ENCODE peak calls at places on chromosome 18, in six cellular contexts. One of them, this sample, is unnamed.

GRCh38 chr18:58316943-58317342 is 272.9 kb downstream of the NEDD4L start:
- DNase-seq in A549: no peak
- DNase-seq in tibial nerve: no peak
- DNase-seq in K562: no peak
- DNase-seq in stomach: no peak
- DNase-seq in HepG2: no peak
- DNase-seq in this sample: no peak

GRCh38 chr18:77111449-77112160 is 21.0 kb downstream of the MBP start:
- DNase-seq in A549: no peak
- DNase-seq in stomach: no peak
- DNase-seq in K562: no peak
- DNase-seq in tibial nerve: no peak
- DNase-seq in HepG2: no peak
- DNase-seq in this sample: no peak

GRCh38 chr18:31954349-31954748 is 11.4 kb upstream of the TRAPPC8 start:
- DNase-seq in stomach: peak
- DNase-seq in tibial nerve: peak
- DNase-seq in A549: no peak
- DNase-seq in HepG2: peak
- DNase-seq in K562: no peak
- DNase-seq in this sample: no peak

GRCh38 chr18:7177131-7177744 is 53.7 kb upstream of the LRRC30 start:
- DNase-seq in stomach: no peak
- DNase-seq in K562: peak
- DNase-seq in HepG2: peak
- DNase-seq in tibial nerve: peak
- DNase-seq in A549: peak
- DNase-seq in this sample: no peak

GRCh38 chr18:813405-814071 is 1.5 kb upstream of the YES1 start:
- DNase-seq in A549: no peak
- DNase-seq in HepG2: no peak
- DNase-seq in stomach: no peak
- DNase-seq in K562: no peak
- DNase-seq in tibial nerve: no peak
- DNase-seq in this sample: no peak

GRCh38 chr18:25935356-25935755 is 155.1 kb downstream of the SS18 start:
- DNase-seq in tibial nerve: no peak
- DNase-seq in K562: no peak
- DNase-seq in A549: no peak
- DNase-seq in stomach: no peak
- DNase-seq in HepG2: no peak
- DNase-seq in this sample: no peak

GRCh38 chr18:21820811-21821143 is 80.2 kb downstream of the MIB1 start:
- DNase-seq in A549: no peak
- DNase-seq in tibial nerve: no peak
- DNase-seq in stomach: no peak
- DNase-seq in K562: no peak
- DNase-seq in HepG2: no peak
- DNase-seq in this sample: no peak

GRCh38 chr18:76488190-76488589 is 6.9 kb downstream of the ZNF516 start:
- DNase-seq in tibial nerve: no peak
- DNase-seq in A549: no peak
- DNase-seq in HepG2: no peak
- DNase-seq in K562: no peak
- DNase-seq in stomach: no peak
- DNase-seq in this sample: no peak

GRCh38 chr18:22191986-22192385 is 22.6 kb downstream of the GATA6 start:
- DNase-seq in A549: no peak
- DNase-seq in HepG2: no peak
- DNase-seq in stomach: no peak
- DNase-seq in K562: no peak
- DNase-seq in tibial nerve: no peak
- DNase-seq in this sample: no peak

GRCh38 chr18:56168049-56168781 is 470.2 kb downstream of the TXNL1 start:
- DNase-seq in tibial nerve: no peak
- DNase-seq in HepG2: no peak
- DNase-seq in A549: no peak
- DNase-seq in K562: no peak
- DNase-seq in stomach: no peak
- DNase-seq in this sample: no peak

GRCh38 chr18:35533916-35534315 is 36.2 kb upstream of the INO80C start:
- DNase-seq in tibial nerve: no peak
- DNase-seq in A549: no peak
- DNase-seq in HepG2: no peak
- DNase-seq in K562: no peak
- DNase-seq in stomach: no peak
- DNase-seq in this sample: no peak

GRCh38 chr18:35526476-35527120 is 28.8 kb upstream of the INO80C start:
- DNase-seq in tibial nerve: peak
- DNase-seq in stomach: no peak
- DNase-seq in K562: no peak
- DNase-seq in A549: no peak
- DNase-seq in HepG2: no peak
- DNase-seq in this sample: no peak

GRCh38 chr18:35524236-35524635 is 26.5 kb upstream of the INO80C start:
- DNase-seq in A549: no peak
- DNase-seq in tibial nerve: peak
- DNase-seq in K562: no peak
- DNase-seq in HepG2: no peak
- DNase-seq in stomach: no peak
- DNase-seq in this sample: no peak

GRCh38 chr18:35525795-35526475 is 28.2 kb upstream of the INO80C start:
- DNase-seq in stomach: no peak
- DNase-seq in K562: no peak
- DNase-seq in HepG2: no peak
- DNase-seq in A549: no peak
- DNase-seq in tibial nerve: no peak
- DNase-seq in this sample: peak

DNA sequence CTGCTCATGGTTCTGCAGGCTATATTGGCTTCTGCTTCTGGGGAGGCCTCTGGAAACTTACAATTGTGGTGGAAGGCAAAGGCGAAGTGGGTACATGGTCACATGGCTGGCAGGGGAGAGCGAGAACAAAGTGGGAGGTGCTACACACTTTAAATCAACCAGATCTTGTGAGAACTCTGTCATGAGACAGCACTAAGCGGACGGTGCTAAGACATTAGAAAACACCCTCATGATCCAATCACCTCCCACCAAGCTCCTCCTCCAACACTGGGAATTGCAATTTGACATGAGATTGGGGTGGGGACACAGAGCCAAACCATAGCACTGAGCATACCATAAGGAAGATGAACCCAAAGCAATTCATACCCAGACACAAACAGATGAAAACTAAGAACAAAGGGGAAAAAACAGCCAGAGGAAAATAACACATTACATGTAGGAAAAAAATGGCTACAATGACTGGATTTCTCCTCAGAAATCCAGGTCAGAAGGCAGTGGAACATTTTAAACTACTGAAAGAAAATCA is 31.1 kb upstream of the INO80C start:
- DNase-seq in HepG2: no peak
- DNase-seq in A549: no peak
- DNase-seq in tibial nerve: no peak
- DNase-seq in stomach: no peak
- DNase-seq in K562: no peak
- DNase-seq in this sample: no peak
- TF ChIP-seq EP300 in HepG2: no peak
- TF ChIP-seq EP300 in A549: no peak
- TF ChIP-seq EP300 in tibial nerve: no peak
- TF ChIP-seq EP300 in stomach: no peak
- TF ChIP-seq EP300 in K562: no peak
- TF ChIP-seq EP300 in this sample: no peak

DNA sequence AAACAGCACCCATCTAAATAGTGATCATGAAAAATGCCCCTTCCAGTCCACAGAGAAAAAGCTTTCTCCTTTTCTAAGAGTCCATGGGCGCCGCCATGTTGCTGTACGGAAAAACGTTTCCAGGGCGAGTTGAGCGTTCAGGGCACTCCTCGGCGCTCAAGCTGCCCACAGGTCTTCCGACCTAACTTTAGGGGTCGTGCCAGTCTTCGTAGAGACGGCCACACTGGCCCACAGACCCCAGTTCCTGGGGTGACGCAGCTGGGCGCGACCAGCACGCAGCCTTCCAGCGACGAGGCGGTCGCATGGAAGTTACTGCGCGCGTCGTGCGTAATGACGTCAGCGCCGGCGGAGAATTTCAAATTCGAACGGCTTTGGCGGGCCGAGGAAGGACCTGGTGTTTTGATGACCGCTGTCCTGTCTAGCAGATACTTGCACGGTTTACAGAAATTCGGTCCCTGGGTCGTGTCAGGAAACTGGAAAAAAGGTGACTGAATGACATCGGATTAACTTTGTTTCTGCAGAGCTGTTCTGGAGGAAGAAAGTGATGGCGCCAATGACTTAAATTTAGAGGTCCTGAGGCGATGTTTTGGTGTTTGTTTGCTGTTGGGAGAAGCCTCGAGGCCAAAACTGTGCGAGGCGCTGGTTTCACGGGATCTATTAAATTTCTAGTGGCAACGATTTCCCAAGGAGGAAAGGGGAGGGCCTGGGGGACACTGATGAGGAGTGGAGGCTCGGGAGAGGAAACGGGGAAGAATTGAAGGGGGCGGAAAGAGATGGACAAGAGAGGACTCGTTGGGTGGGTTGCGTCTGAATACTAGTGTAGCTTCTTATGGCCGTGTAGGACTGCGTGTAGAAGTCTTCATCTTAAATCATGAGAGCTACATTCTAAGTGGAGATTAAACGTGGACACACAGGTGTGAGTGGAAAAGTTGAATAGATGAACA is at the start of the genes METTL4 and NDC80:
- DNase-seq in HepG2: peak
- DNase-seq in stomach: peak
- DNase-seq in A549: peak
- DNase-seq in tibial nerve: peak
- DNase-seq in K562: peak
- DNase-seq in this sample: peak
- TF ChIP-seq POLR2A in HepG2: peak
- TF ChIP-seq POLR2A in stomach: no peak
- TF ChIP-seq POLR2A in A549: peak
- TF ChIP-seq POLR2A in tibial nerve: peak
- TF ChIP-seq POLR2A in K562: peak
- TF ChIP-seq POLR2A in this sample: no peak

DNA sequence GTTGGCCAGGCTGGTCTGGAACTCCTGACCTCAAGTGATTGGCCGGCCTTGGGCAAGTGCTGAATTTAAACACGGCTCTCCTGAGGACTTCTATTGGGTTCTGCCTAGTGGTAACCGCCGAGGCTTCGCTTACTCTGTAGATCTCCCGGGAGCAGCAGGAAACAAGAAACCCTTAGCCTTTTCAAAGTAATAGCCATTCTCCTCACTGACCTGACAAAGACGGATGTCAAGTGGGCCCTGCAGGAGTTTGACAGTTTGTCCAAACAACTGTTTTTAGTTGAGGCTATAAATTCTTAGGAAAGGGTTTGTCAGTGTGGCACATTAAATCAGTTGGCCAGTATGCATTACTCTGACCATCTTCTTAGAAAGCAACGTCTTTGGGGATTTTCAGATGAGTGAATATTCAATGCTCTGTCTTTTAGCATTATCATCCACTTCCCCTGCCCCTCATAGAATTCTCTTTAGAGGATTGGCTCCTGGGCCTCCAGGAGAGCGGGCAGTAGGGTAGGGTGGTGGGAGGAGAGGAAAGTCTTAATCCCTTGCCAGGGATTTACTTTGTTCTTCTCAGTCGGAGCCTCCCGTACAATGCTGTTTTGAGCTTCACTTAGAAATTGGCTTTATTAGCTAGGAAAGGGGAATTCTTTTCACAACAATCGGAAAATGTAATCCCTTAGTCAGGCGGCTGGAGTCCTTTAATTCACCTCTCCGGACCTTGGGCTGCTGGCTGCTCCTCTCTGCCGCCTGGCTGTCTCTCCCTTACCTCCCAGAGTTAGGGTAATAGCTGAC is 13.3 kb upstream of the C18orf32 start:
- DNase-seq in HepG2: no peak
- DNase-seq in A549: no peak
- DNase-seq in K562: no peak
- DNase-seq in stomach: no peak
- DNase-seq in tibial nerve: no peak
- DNase-seq in this sample: no peak
- TF ChIP-seq CTCF in HepG2: no peak
- TF ChIP-seq CTCF in A549: no peak
- TF ChIP-seq CTCF in K562: no peak
- TF ChIP-seq CTCF in stomach: no peak
- TF ChIP-seq CTCF in tibial nerve: no peak
- TF ChIP-seq CTCF in this sample: no peak

DNA sequence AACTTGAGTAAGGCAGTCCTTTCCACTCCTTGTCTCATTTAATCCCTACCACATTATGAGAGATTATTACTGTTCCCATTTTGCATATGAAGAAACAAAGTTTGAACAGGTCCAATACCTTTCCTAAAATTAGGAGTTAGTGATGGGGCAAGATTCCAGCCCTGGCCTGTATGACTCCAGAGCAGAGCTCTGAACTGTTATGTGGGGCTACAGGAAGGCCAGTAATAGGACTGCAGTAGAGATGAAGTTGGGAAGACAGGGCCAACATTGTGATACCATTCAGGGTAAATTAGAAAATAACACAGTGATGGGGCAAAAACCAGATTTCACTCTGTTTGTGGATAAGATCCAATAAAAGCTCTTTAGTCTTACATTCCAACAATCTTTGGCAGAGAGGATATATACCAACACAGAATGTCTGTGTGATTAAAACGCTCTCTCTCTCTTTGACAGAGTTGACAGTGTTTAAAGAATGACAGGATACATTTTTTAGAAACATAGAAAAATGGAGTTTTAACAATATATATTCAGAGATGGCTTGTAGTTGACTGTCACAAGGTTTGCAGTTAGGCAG is 22.7 kb downstream of the KATNAL2 start:
- DNase-seq in HepG2: no peak
- DNase-seq in K562: no peak
- DNase-seq in tibial nerve: no peak
- DNase-seq in A549: no peak
- DNase-seq in stomach: no peak
- DNase-seq in this sample: no peak
- TF ChIP-seq EP300 in HepG2: no peak
- TF ChIP-seq EP300 in K562: no peak
- TF ChIP-seq EP300 in tibial nerve: no peak
- TF ChIP-seq EP300 in A549: no peak
- TF ChIP-seq EP300 in stomach: no peak
- TF ChIP-seq EP300 in this sample: no peak

GRCh38 chr18:59923539-59924196 is 23.9 kb downstream of the PMAIP1 start:
- DNase-seq in A549: no peak
- DNase-seq in K562: no peak
- DNase-seq in stomach: no peak
- DNase-seq in tibial nerve: no peak
- DNase-seq in HepG2: no peak
- DNase-seq in this sample: no peak
- TF ChIP-seq POLR2A in A549: no peak
- TF ChIP-seq POLR2A in K562: no peak
- TF ChIP-seq POLR2A in stomach: no peak
- TF ChIP-seq POLR2A in tibial nerve: no peak
- TF ChIP-seq POLR2A in HepG2: no peak
- TF ChIP-seq POLR2A in this sample: no peak